ENCODE peak calls at places on chromosomes 13 and 19, in ten cellular contexts. L is RWPE1; E is left ventricle myocardium inferior; V is CD8-positive, alpha-beta T cell; A is lung; R is mammary epithelial cell; B is CD4-positive, alpha-beta T cell; K is colonic mucosa; D is cardiac muscle cell; H is A549. I is an unnamed sample.

GRCh38 chr13:23428183-23428528 is 5.3 kb downstream of the SACS start:
- DNase-seq in L (no peak), E (no peak), V (no peak), A (no peak), R (no peak), B (no peak), K (no peak), D (no peak), H (no peak), I (no peak)

GRCh38 chr13:29743229-29743786 is 107.1 kb downstream of the UBL3 start:
- DNase-seq in L (no peak), E (peak), V (no peak), A (no peak), R (no peak), B (no peak), K (no peak), D (no peak), H (no peak), I (no peak)

GRCh38 chr19:51098366-51099069 is 9.7 kb downstream of the CTU1 start:
- DNase-seq in L (no peak), E (peak), V (no peak), A (no peak), R (no peak), B (peak), K (no peak), D (peak), H (no peak), I (no peak)

GRCh38 chr19:10115392-10116084 is 4.0 kb downstream of the P2RY11 start:
- DNase-seq in L (no peak), E (no peak), V (no peak), A (no peak), R (no peak), B (no peak), K (no peak), D (no peak), H (no peak), I (no peak)

GRCh38 chr19:52748336-52748950 is 13.6 kb upstream of the ZNF611 start:
- DNase-seq in L (peak), E (no peak), V (no peak), A (no peak), R (peak), B (no peak), K (no peak), D (peak), H (no peak), I (no peak)

GRCh38 chr19:29062486-29063435 is 150.2 kb downstream of the UQCRFS1 start:
- DNase-seq in L (no peak), E (no peak), V (no peak), A (no peak), R (no peak), B (no peak), K (no peak), D (no peak), H (no peak), I (no peak)

GRCh38 chr19:33521480-33522370 is at the start of gene PEPD:
- DNase-seq in L (peak), E (peak), V (peak), A (peak), R (peak), B (peak), K (peak), D (peak), H (peak), I (peak)

GRCh38 chr13:37023871-37024270 is 23.3 kb downstream of the EXOSC8 start:
- DNase-seq in L (peak), E (no peak), V (no peak), A (no peak), R (peak), B (no peak), K (no peak), D (no peak), H (no peak), I (no peak)

GRCh38 chr19:29514525-29515232 is 11.1 kb upstream of the VSTM2B start:
- DNase-seq in L (no peak), E (no peak), V (no peak), A (no peak), R (no peak), B (no peak), K (no peak), D (no peak), H (no peak), I (no peak)

GRCh38 chr19:29477831-29478577 is 47.8 kb upstream of the VSTM2B start:
- DNase-seq in L (no peak), E (no peak), V (no peak), A (peak), R (no peak), B (no peak), K (no peak), D (no peak), H (no peak), I (no peak)

GRCh38 chr19:10389863-10390262 is 9.5 kb upstream of the TYK2 start:
- DNase-seq in L (no peak), E (no peak), V (no peak), A (no peak), R (no peak), B (no peak), K (no peak), D (no peak), H (no peak), I (no peak)

GRCh38 chr19:55255618-55256423 is 3.0 kb downstream of the PPP6R1 start:
- DNase-seq in L (no peak), E (no peak), V (peak), A (no peak), R (peak), B (no peak), K (no peak), D (no peak), H (peak), I (peak)

GRCh38 chr13:67229438-67230242 is 496 bp downstream of the PCDH9 start:
- DNase-seq in L (no peak), E (no peak), V (no peak), A (no peak), R (no peak), B (no peak), K (no peak), D (peak), H (peak), I (no peak)

GRCh38 chr13:85241045-85241444 is 558.2 kb downstream of the SLITRK6 start:
- DNase-seq in L (peak), E (no peak), V (no peak), A (peak), R (peak), B (no peak), K (no peak), D (no peak), H (no peak), I (no peak)

GRCh38 chr13:26254583-26255102 is 714 bp downstream of the CDK8 start:
- DNase-seq in L (peak), E (peak), V (peak), A (peak), R (peak), B (peak), K (peak), D (peak), H (peak), I (peak)

GRCh38 chr19:55305491-55305890 is 19.6 kb downstream of the TMEM150B start:
- DNase-seq in L (peak), E (no peak), V (peak), A (no peak), R (peak), B (peak), K (peak), D (peak), H (peak), I (no peak)

GRCh38 chr19:39086401-39086800 is 2.2 kb downstream of the ACP7 start:
- DNase-seq in L (no peak), E (no peak), V (no peak), A (no peak), R (no peak), B (no peak), K (no peak), D (no peak), H (no peak), I (no peak)

GRCh38 chr13:41311607-41312500 is 787 bp downstream of the NAA16 start:
- DNase-seq in L (peak), E (peak), V (peak), A (peak), R (peak), B (peak), K (peak), D (peak), H (no peak), I (no peak)

GRCh38 chr13:104105418-104106355 is 1039.5 kb upstream of the SLC10A2 start:
- DNase-seq in L (no peak), E (no peak), V (no peak), A (no peak), R (no peak), B (no peak), K (no peak), D (no peak), H (no peak), I (no peak)

GRCh38 chr19:49272204-49272603 is 52.8 kb downstream of the SLC6A16 start:
- DNase-seq in L (peak), E (no peak), V (no peak), A (no peak), R (peak), B (no peak), K (no peak), D (no peak), H (no peak), I (peak)

GRCh38 chr13:84607614-84608013 is 725.3 kb upstream of the SLITRK1 start:
- DNase-seq in L (peak), E (no peak), V (no peak), A (no peak), R (peak), B (no peak), K (no peak), D (no peak), H (no peak), I (peak)

GRCh38 chr19:378706-379105 is 30.2 kb downstream of the C2CD4C start:
- DNase-seq in L (no peak), E (no peak), V (no peak), A (no peak), R (no peak), B (no peak), K (no peak), D (no peak), H (no peak), I (no peak)

DNA sequence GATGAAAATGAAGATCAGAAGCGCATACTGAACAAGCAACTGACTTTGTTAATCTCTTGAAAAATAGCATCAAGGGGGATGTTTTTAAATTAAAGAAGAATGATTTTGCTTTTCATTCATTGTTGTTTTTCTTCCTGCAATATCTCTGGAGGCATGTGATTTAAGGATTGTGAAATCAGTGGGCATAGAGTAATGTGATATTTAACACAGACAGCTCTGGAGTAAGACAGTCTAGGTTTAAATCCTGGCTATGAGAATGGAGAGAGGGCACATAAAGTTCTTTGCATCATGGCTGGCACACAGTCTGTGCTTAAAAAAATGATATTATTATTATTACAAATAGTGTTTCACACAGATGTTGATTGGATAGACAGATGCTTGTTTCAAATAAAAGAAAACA is 243.1 kb upstream of the NBEA start:
- DNase-seq in L (no peak), E (no peak), V (no peak), A (no peak), R (no peak), B (no peak), K (no peak), D (no peak), H (no peak), I (no peak)
- H3K27ac ChIP-seq in L (no peak), E (no peak), V (no peak), A (no peak), R (no peak), B (no peak), K (no peak), D (no peak), H (peak), I (no peak)

GRCh38 chr13:98032168-98032567 is 78.7 kb downstream of the IPO5 start:
- DNase-seq in L (no peak), E (no peak), V (no peak), A (no peak), R (no peak), B (no peak), K (no peak), D (no peak), H (no peak), I (no peak)

GRCh38 chr13:98022210-98022609 is 68.7 kb downstream of the IPO5 start:
- DNase-seq in L (no peak), E (no peak), V (no peak), A (peak), R (peak), B (no peak), K (no peak), D (no peak), H (no peak), I (no peak)

GRCh38 chr13:98025480-98026025 is 72.1 kb downstream of the IPO5 start:
- DNase-seq in L (no peak), E (no peak), V (no peak), A (no peak), R (no peak), B (no peak), K (no peak), D (no peak), H (no peak), I (no peak)

DNA sequence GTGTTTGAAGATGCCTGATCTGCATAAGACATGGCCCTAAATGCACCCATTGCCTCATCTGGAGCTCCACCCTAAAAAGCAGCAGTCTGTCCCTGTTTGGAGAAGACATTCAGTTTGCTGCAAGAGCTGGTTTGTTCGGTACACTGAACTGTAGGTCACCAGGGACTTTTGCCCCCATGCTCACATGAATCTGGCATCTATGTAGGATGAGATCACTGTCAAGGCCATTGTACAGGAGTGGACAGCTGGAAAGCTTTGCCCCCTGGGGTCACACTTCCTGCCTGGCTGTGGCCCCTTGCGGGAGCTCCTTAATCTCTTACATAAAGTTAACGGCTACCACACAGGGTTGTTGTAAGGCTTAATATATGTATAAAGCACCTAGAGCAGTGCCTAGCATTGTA is 73.0 kb downstream of the IPO5 start:
- DNase-seq in L (no peak), E (no peak), V (no peak), A (no peak), R (no peak), B (no peak), K (no peak), D (no peak), H (no peak), I (no peak)
- H3K27ac ChIP-seq in L (no peak), E (no peak), V (no peak), A (no peak), R (no peak), B (no peak), K (no peak), D (no peak), H (no peak), I (no peak)

GRCh38 chr13:50650936-50651638 is 192.4 kb downstream of the DLEU7 start:
- DNase-seq in L (no peak), E (no peak), V (no peak), A (no peak), R (peak), B (no peak), K (no peak), D (no peak), H (no peak), I (no peak)
- H3K27ac ChIP-seq in L (no peak), E (peak), V (no peak), A (no peak), R (no peak), B (no peak), K (no peak), D (no peak), H (no peak), I (no peak)

DNA sequence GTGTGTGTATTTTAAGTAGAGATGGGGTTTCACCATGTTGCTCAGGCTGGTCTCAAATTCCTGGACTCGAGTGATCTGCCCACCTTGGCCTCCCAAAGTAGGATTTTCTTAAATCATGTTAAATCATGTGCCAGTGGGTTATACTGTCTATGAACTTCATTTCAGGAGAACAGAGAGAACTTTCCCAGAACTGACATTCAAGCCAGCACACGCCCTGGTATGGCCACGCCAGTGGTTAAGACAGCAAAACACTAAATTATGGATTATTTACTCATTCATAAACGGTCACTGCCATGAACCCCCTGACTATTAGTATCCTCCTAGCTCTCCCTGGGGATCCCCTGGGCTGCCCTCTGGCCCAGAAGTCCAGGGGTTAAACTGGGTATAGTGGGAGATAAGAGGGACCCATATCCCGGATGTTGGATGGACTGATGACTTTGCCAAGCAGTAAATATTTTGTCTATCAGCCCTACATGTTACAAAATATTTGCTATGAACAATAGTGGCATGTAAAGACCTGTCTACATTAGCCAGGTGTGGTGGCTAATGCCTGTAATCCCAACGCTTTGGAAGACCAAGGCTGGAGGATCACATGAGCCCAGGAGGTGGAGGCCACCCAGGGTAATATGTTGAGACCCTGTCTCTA is 16.1 kb upstream of the STRN4 start:
- DNase-seq in L (peak), E (no peak), V (no peak), A (no peak), R (peak), B (no peak), K (no peak), D (no peak), H (no peak), I (peak)
- H3K27ac ChIP-seq in L (peak), E (no peak), V (no peak), A (no peak), R (peak), B (no peak), K (no peak), D (no peak), H (no peak), I (peak)

GRCh38 chr19:3668331-3669133 is 31.7 kb downstream of the PIP5K1C start:
- DNase-seq in L (no peak), E (no peak), V (no peak), A (no peak), R (no peak), B (no peak), K (no peak), D (no peak), H (no peak), I (no peak)

GRCh38 chr19:3667766-3668165 is 32.5 kb downstream of the PIP5K1C start:
- DNase-seq in L (no peak), E (no peak), V (no peak), A (no peak), R (no peak), B (no peak), K (no peak), D (no peak), H (no peak), I (no peak)

GRCh38 chr19:3670258-3670795 is 29.9 kb downstream of the PIP5K1C start:
- DNase-seq in L (no peak), E (peak), V (no peak), A (no peak), R (no peak), B (no peak), K (peak), D (no peak), H (no peak), I (no peak)

GRCh38 chr19:3669616-3670257 is 30.5 kb downstream of the PIP5K1C start:
- DNase-seq in L (no peak), E (no peak), V (no peak), A (no peak), R (no peak), B (no peak), K (no peak), D (no peak), H (no peak), I (no peak)

GRCh38 chr19:3669134-3669436 is 31.2 kb downstream of the PIP5K1C start:
- DNase-seq in L (no peak), E (no peak), V (no peak), A (no peak), R (no peak), B (no peak), K (no peak), D (no peak), H (no peak), I (no peak)
- H3K27ac ChIP-seq in L (no peak), E (peak), V (no peak), A (no peak), R (no peak), B (peak), K (peak), D (peak), H (no peak), I (no peak)

I was measured in epithelial cell of prostate.